ENCODE peak calls at places on chromosomes 6 and 20, in five cellular contexts. A is stimulated activated CD4-positive, alpha-beta T cell treated with anti-CD3 and anti-CD28 coated beads, Interleukin-15, amount 100 ng/mL, for 24 hours; L is lung; Q is type B pancreatic cell; J is Kasumi-1. H is an unnamed sample.

GRCh38 chr20:38905375-38905774 is 20.8 kb upstream of the FAM83D start:
- DNase-seq in A (no peak), L (no peak), Q (no peak), J (no peak), H (no peak)

GRCh38 chr20:11891827-11892521 is 25.7 kb upstream of the BTBD3 start:
- DNase-seq in A (peak), L (peak), Q (peak), J (peak), H (peak)

GRCh38 chr6:3250278-3250677 is 8.5 kb upstream of the PSMG4 start:
- DNase-seq in A (no peak), L (no peak), Q (no peak), J (no peak), H (no peak)

GRCh38 chr20:38805502-38805957 is at the start of gene PPP1R16B:
- DNase-seq in A (peak), L (no peak), Q (peak), J (peak), H (peak)

GRCh38 chr6:104955491-104955890 is 1.4 kb upstream of the LIN28B start:
- DNase-seq in A (no peak), L (no peak), Q (no peak), J (peak), H (peak)

GRCh38 chr6:51514396-51515051 is 572.9 kb downstream of the PKHD1 start:
- DNase-seq in A (no peak), L (no peak), Q (no peak), J (no peak), H (no peak)

GRCh38 chr6:78243519-78243918 is 590.7 kb downstream of the MEI4 start:
- DNase-seq in A (no peak), L (no peak), Q (no peak), J (no peak), H (no peak)

GRCh38 chr6:170067257-170067656 is 223.6 kb downstream of the DLL1 start:
- DNase-seq in A (no peak), L (no peak), Q (peak), J (no peak), H (no peak)

GRCh38 chr6:122392564-122393338 is 6.7 kb upstream of the HSF2 start:
- DNase-seq in A (no peak), L (no peak), Q (no peak), J (no peak), H (no peak)

GRCh38 chr6:75463896-75464295 is 29.7 kb downstream of the FILIP1 start:
- DNase-seq in A (no peak), L (no peak), Q (no peak), J (no peak), H (no peak)

GRCh38 chr6:100232791-100233573 is 231.7 kb downstream of the SIM1 start:
- DNase-seq in A (no peak), L (no peak), Q (no peak), J (no peak), H (no peak)

GRCh38 chr6:7283676-7284075 is 29.3 kb downstream of the SSR1 start:
- DNase-seq in A (no peak), L (no peak), Q (no peak), J (no peak), H (no peak)

GRCh38 chr20:51054233-51054632 is 31.3 kb upstream of the KCNG1 start:
- DNase-seq in A (no peak), L (no peak), Q (no peak), J (no peak), H (no peak)

GRCh38 chr6:41371992-41372525 is 36.7 kb downstream of the NCR2 start:
- DNase-seq in A (peak), L (no peak), Q (no peak), J (no peak), H (peak)

GRCh38 chr6:56838965-56839364 is 115.9 kb upstream of the BEND6 start:
- DNase-seq in A (no peak), L (no peak), Q (no peak), J (no peak), H (no peak)

GRCh38 chr20:50679753-50680105 is 11.6 kb downstream of the RIPOR3 start:
- DNase-seq in A (no peak), L (no peak), Q (no peak), J (no peak), H (no peak)

GRCh38 chr6:69339163-69339550 is 457.7 kb downstream of the LMBRD1 start:
- DNase-seq in A (no peak), L (no peak), Q (no peak), J (no peak), H (no peak)

GRCh38 chr6:16355699-16356481 is 117.5 kb downstream of the GMPR start:
- DNase-seq in A (no peak), L (no peak), Q (no peak), J (no peak), H (no peak)

GRCh38 chr20:62804632-62805364 is at the start of gene OGFR:
- DNase-seq in A (peak), L (peak), Q (no peak), J (peak), H (peak)

GRCh38 chr6:25405442-25405841 is 126.3 kb downstream of the CARMIL1 start:
- DNase-seq in A (no peak), L (no peak), Q (no peak), J (peak), H (no peak)

GRCh38 chr6:165081944-165082532 is 227.4 kb downstream of the C6orf118 start:
- DNase-seq in A (no peak), L (no peak), Q (no peak), J (no peak), H (no peak)

GRCh38 chr6:108798672-108799355 is 49.4 kb upstream of the ARMC2 start:
- DNase-seq in A (peak), L (no peak), Q (no peak), J (peak), H (peak)

GRCh38 chr20:14775778-14776177 is 438.4 kb upstream of the FLRT3 start:
- DNase-seq in A (no peak), L (no peak), Q (no peak), J (no peak), H (no peak)

H was measured in endothelial cell.